ENCODE peak calls at places on chromosomes 2 and 18, in four cellular contexts. K is BJ, I is stomach, X is thoracic aorta. Y is an unnamed sample.

GRCh38 chr2:80304522-80304878 is at the start of gene LRRTM1:
- DNase-seq in K (no peak), I (no peak), X (no peak), Y (no peak)

GRCh38 chr2:38465789-38466127 is 88.7 kb upstream of the ATL2 start:
- DNase-seq in K (no peak), X (no peak), I (peak; percentile 55), Y (no peak)

GRCh38 chr2:102632380-102633175 is 13.2 kb downstream of the SLC9A2 start:
- DNase-seq in X (no peak), K (no peak), I (no peak), Y (no peak)

GRCh38 chr2:239252433-239253200 is 148.2 kb downstream of the HDAC4 start:
- DNase-seq in X (no peak), K (no peak), I (no peak), Y (no peak)

GRCh38 chr18:70720607-70721006 is 431.8 kb downstream of the SOCS6 start:
- DNase-seq in X (no peak), K (no peak), I (no peak), Y (no peak)

GRCh38 chr2:43727634-43728014 is 46.2 kb upstream of the DYNC2LI1 start:
- DNase-seq in K (no peak), I (no peak), X (no peak), Y (no peak)

GRCh38 chr2:133591164-133591563 is 22.9 kb upstream of the NCKAP5 start:
- DNase-seq in I (peak; percentile 42), K (no peak), X (no peak), Y (no peak)

GRCh38 chr18:60556326-60556725 is 183.8 kb upstream of the MC4R start:
- DNase-seq in X (no peak), I (no peak), K (no peak), Y (no peak)

GRCh38 chr18:52499646-52500045 is 159.6 kb downstream of the DCC start:
- DNase-seq in I (no peak), K (no peak), X (no peak), Y (no peak)

GRCh38 chr2:148523315-148523714 is 121.2 kb upstream of the EPC2 start:
- DNase-seq in K (no peak), X (no peak), I (no peak), Y (no peak)

GRCh38 chr2:26629346-26629630 is 11.9 kb downstream of the CIB4 start:
- DNase-seq in I (no peak), K (no peak), X (no peak), Y (no peak)

GRCh38 chr2:1818811-1819210 is 74.5 kb upstream of the PXDN start:
- DNase-seq in I (no peak), X (no peak), K (no peak), Y (no peak)

GRCh38 chr2:224217962-224218347 is 178.9 kb upstream of the SERPINE2 start:
- DNase-seq in X (no peak), I (no peak), K (no peak), Y (no peak)

GRCh38 chr2:46964835-46965560 is 49.4 kb upstream of the MCFD2 start:
- DNase-seq in X (no peak), K (no peak), I (no peak), Y (no peak)

GRCh38 chr18:21742323-21742687 is 1.7 kb downstream of the MIB1 start:
- DNase-seq in K (no peak), X (no peak), I (no peak), Y (no peak)

GRCh38 chr18:21747764-21748693 is 7.4 kb downstream of the MIB1 start:
- DNase-seq in K (no peak), X (no peak), I (no peak), Y (no peak)

GRCh38 chr18:21747268-21747667 is 6.7 kb downstream of the MIB1 start:
- DNase-seq in I (no peak), X (no peak), K (no peak), Y (no peak)

GRCh38 chr18:21743166-21743831 is 2.7 kb downstream of the MIB1 start:
- DNase-seq in K (no peak), I (no peak), X (no peak), Y (no peak)

DNA sequence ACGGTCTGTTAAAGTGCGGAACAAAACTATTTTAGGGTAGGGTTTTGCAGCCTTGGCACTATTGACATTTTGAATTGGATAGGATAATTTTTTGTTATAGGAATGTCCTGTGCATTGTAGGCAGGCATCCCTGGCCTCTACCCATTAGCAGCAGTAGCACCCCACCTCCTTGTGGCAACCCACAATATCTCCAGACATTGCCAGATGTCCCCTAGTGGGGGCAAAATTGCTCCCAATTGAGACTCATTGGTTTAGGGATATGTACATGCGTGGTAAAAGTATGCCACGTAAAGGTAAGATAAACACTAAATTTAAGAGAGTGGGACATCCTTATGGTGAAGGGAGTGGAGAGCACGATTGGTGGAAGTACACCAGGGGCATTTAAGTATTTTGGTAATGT is 4.6 kb downstream of the MIB1 start:
- DNase-seq in X (no peak), I (no peak), K (no peak), Y (no peak)
- TF ChIP-seq CTCF in X (no peak), I (no peak), K (no peak), Y (no peak)

GRCh38 chr2:209458018-209458979 is 34.5 kb downstream of the MAP2 start:
- DNase-seq in X (no peak), K (no peak), I (no peak), Y (no peak)

GRCh38 chr2:209463835-209464234 is 40.0 kb downstream of the MAP2 start:
- DNase-seq in K (no peak), X (no peak), I (no peak), Y (no peak)

GRCh38 chr2:209460151-209460761 is 36.4 kb downstream of the MAP2 start:
- DNase-seq in I (no peak), K (no peak), X (no peak), Y (no peak)

GRCh38 chr2:209459359-209459758 is 35.5 kb downstream of the MAP2 start:
- DNase-seq in I (no peak), X (no peak), K (no peak), Y (no peak)

GRCh38 chr2:209463226-209463625 is 39.4 kb downstream of the MAP2 start:
- DNase-seq in K (no peak), X (no peak), I (no peak), Y (no peak)
- TF ChIP-seq CTCF in K (no peak), X (peak; percentile 54), I (no peak), Y (no peak)

GRCh38 chr18:56789889-56790180 is 138.7 kb downstream of the WDR7 start:
- DNase-seq in I (no peak), K (no peak), X (no peak), Y (no peak)
- TF ChIP-seq CTCF in I (no peak), K (no peak), X (no peak), Y (no peak)

DNA sequence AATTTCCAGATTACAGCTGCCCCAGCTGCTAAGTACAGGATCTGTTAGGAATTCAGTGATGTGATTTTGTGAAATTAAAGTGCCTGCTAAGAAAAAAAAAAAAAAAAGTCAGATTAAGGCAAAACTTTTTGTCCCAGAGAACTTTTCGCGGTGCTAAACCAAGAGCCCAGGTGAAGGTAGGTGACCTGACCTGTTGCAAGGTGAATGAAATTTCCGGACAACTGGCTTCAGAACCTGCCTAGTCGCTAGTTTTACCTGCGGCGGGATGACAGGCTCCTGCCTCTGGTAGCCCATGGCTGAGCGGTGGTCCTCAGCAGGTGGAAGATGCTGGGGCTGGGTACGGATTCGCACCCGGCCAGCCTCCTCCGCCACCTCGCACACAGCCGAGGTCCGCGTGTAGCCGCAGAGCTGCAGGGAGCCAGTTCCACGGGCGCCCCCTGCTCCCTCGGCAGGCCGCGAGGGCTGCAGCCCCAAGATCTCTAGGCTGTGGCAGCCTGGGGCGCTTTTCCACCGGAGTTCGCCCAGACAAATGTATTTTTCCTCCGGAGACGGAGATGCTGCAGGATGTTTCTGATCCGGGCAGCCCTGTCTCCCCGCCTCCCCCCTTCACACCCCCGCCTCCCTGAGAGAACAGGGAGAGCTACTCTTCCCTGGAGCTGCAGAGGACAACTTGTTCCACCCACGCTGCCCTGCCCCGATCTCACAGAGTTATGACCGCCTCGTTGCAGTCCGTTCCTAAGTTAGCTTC is at the start of gene SLC38A11:
- DNase-seq in I (peak; percentile 42), X (no peak), K (no peak), Y (no peak)
- TF ChIP-seq CTCF in I (no peak), X (no peak), K (peak; percentile 54), Y (no peak)

DNA sequence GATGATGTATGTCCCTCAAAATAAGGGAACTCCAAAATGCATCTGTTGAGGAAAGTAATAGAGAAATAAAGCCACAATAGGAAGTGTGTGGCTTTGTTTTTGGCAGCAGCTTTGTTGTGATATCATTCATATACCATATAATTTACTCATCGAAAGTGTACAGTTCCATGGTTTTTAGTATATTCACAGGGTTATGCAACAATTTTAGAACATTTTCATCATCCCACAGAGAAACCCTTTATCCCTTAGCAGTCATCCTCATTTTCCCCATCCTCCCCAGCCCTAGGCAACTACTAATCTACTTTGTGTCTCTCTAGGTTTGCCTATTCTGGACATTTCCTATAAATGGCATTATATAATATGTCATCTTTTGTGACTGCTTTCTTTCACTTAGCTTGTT is 274.1 kb upstream of the FAM98A start:
- DNase-seq in I (no peak), X (no peak), K (no peak), Y (no peak)
- TF ChIP-seq CTCF in I (no peak), X (no peak), K (no peak), Y (no peak)

GRCh38 chr2:33214436-33214835 is 262.0 kb upstream of the RASGRP3 start:
- DNase-seq in I (peak; percentile 74), K (no peak), X (no peak), Y (no peak)

GRCh38 chr2:33215983-33216382 is 260.5 kb upstream of the RASGRP3 start:
- DNase-seq in I (no peak), K (no peak), X (no peak), Y (no peak)

GRCh38 chr2:33214857-33215256 is 261.6 kb upstream of the RASGRP3 start:
- DNase-seq in I (no peak), X (no peak), K (no peak), Y (no peak)

GRCh38 chr2:33216508-33217182 is 259.8 kb upstream of the RASGRP3 start:
- DNase-seq in I (peak; percentile 85), K (no peak), X (no peak), Y (no peak)

GRCh38 chr2:33215299-33215698 is 261.1 kb upstream of the RASGRP3 start:
- DNase-seq in K (peak; percentile 92), I (no peak), X (no peak), Y (no peak)
- TF ChIP-seq CTCF in K (no peak), I (no peak), X (no peak), Y (no peak)

GRCh38 chr2:104638162-104638561 is 215.8 kb upstream of the POU3F3 start:
- DNase-seq in K (no peak), I (no peak), X (no peak), Y (no peak)
- TF ChIP-seq CTCF in K (no peak), I (no peak), X (no peak), Y (no peak)

GRCh38 chr18:9275890-9276289 is 58.7 kb upstream of the TWSG1 start:
- DNase-seq in K (no peak), I (no peak), X (no peak), Y (no peak)
- TF ChIP-seq CTCF in K (no peak), I (no peak), X (no peak), Y (no peak)

GRCh38 chr18:10462597-10462996 is 8.2 kb downstream of the APCDD1 start:
- DNase-seq in I (no peak), K (no peak), X (no peak), Y (no peak)
- TF ChIP-seq CTCF in I (no peak), K (no peak), X (no peak), Y (no peak)

GRCh38 chr2:196617430-196617829 is 22.1 kb upstream of the CCDC150 start:
- DNase-seq in K (no peak), X (no peak), I (no peak), Y (no peak)
- TF ChIP-seq CTCF in K (no peak), X (no peak), I (no peak), Y (no peak)